ENCODE peak calls at places on chromosome 20, in seven cellular contexts. X is tibial nerve, R is IMR-90, I is mammary epithelial cell, C is heart right ventricle, U is GM23248, G is esophagus squamous epithelium. Z is an unnamed sample.

GRCh38 chr20:3808141-3808479 is 12.0 kb downstream of the CDC25B start:
- DNase-seq in X (peak; percentile 87), R (peak; percentile 92), U (peak; percentile 95), G (no peak), C (peak; percentile 64), I (peak; percentile 78), Z (peak; percentile 92)

GRCh38 chr20:13173201-13173600 is 47.9 kb upstream of the ISM1 start:
- DNase-seq in R (no peak), G (no peak), X (no peak), I (peak; percentile 40), U (no peak), C (no peak), Z (no peak)

GRCh38 chr20:15320941-15321340 is 983.5 kb upstream of the FLRT3 start:
- DNase-seq in X (no peak), C (no peak), U (peak; percentile 27), R (no peak), G (no peak), I (peak; percentile 74), Z (peak; percentile 34)

GRCh38 chr20:14189794-14190402 is 147.5 kb downstream of the FLRT3 start:
- DNase-seq in U (peak; percentile 70), I (peak; percentile 44), C (no peak), G (no peak), R (peak; percentile 62), X (no peak), Z (peak; percentile 79)

GRCh38 chr20:6164421-6165341 is 41.9 kb upstream of the FERMT1 start:
- DNase-seq in U (peak; percentile 29), C (peak; percentile 41), X (peak; percentile 19), R (no peak), I (no peak), G (no peak), Z (no peak)

GRCh38 chr20:1383621-1384404 is 9.0 kb downstream of the FKBP1A start:
- DNase-seq in G (no peak), X (no peak), I (no peak), U (no peak), C (no peak), R (no peak), Z (no peak)

GRCh38 chr20:1415667-1416468 is 23.0 kb upstream of the FKBP1A start:
- DNase-seq in R (peak; percentile 97), U (peak; percentile 99), X (no peak), I (peak; percentile 98), C (no peak), G (no peak), Z (peak; percentile 50)

GRCh38 chr20:18056174-18057105 is 1.3 kb downstream of the OVOL2 start:
- DNase-seq in X (no peak), G (no peak), U (peak; percentile 25), C (no peak), R (no peak), I (peak; percentile 8), Z (peak; percentile 4)

GRCh38 chr20:2314759-2315439 is 19.1 kb downstream of the TGM3 start:
- DNase-seq in G (no peak), U (peak; percentile 97), X (peak; percentile 45), C (peak; percentile 24), I (peak; percentile 81), R (peak; percentile 28), Z (peak; percentile 27)

GRCh38 chr20:31717478-31717946 is 5.2 kb downstream of the BCL2L1 start:
- DNase-seq in R (no peak), X (no peak), U (no peak), G (no peak), I (no peak), C (no peak), Z (no peak)

GRCh38 chr20:32203556-32204484 is 3.7 kb downstream of the PLAGL2 start:
- DNase-seq in X (no peak), R (no peak), I (peak; percentile 93), U (peak; percentile 24), G (no peak), C (no peak), Z (no peak)

GRCh38 chr20:51542894-51543788 is 622 bp upstream of the NFATC2 start:
- DNase-seq in X (no peak), R (no peak), U (no peak), I (no peak), C (no peak), G (no peak), Z (no peak)

GRCh38 chr20:48734104-48734749 is 93.6 kb downstream of the PREX1 start:
- DNase-seq in U (no peak), R (no peak), G (no peak), X (no peak), I (no peak), C (no peak), Z (no peak)

GRCh38 chr20:61443541-61444126 is 191.6 kb downstream of the CDH4 start:
- DNase-seq in I (no peak), X (no peak), R (peak; percentile 48), C (no peak), U (no peak), G (no peak), Z (no peak)

GRCh38 chr20:12201289-12201991 is 283.7 kb downstream of the BTBD3 start:
- DNase-seq in U (peak; percentile 8), R (peak; percentile 16), X (no peak), I (peak; percentile 27), G (no peak), C (no peak), Z (peak; percentile 9)

GRCh38 chr20:63320041-63320511 is 27.1 kb downstream of the COL20A1 start:
- DNase-seq in G (no peak), C (peak; percentile 5), U (no peak), I (no peak), X (no peak), R (no peak), Z (no peak)

GRCh38 chr20:33373735-33374605 is 27.3 kb downstream of the CDK5RAP1 start:
- DNase-seq in G (no peak), C (no peak), U (peak; percentile 81), X (no peak), I (peak; percentile 46), R (peak; percentile 94), Z (peak; percentile 44)

GRCh38 chr20:5510446-5510845 is 193.7 kb upstream of the PROKR2 start:
- DNase-seq in X (no peak), G (no peak), C (no peak), U (peak; percentile 21), I (no peak), R (no peak), Z (no peak)

GRCh38 chr20:18943542-18943941 is 130.0 kb downstream of the SCP2D1 start:
- DNase-seq in X (no peak), U (no peak), C (no peak), I (peak; percentile 21), R (no peak), G (no peak), Z (no peak)

DNA sequence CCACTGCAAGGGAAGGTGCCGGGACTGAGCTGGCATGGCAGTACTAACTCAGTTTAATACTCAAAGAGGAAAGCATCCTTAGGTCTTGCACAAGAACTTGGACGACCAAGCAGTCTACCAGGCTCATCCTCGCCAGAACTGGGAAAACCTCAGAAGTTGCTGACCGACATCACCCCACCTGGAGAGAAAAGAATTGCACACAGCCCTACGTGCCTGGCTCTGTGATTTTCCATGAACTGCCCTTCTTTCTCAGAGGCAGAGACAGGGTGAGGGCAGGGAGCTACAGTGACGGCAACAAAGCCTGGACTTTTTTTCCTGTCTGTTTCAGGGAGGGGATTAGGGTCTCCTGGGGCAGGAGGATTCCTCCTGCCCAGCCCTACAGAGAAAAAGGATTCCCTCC is 8.0 kb downstream of the JAG1 start:
- DNase-seq in C (no peak), U (no peak), G (no peak), I (peak; percentile 86), X (peak; percentile 52), R (peak; percentile 30), Z (no peak)
- H3K4me1 ChIP-seq in C (peaks cover 77% of the 10 kb centered on the region), U (no peaks in the 10 kb centered on the region), G (peaks cover 37% of the 10 kb centered on the region), I (peaks cover 80% of the 10 kb centered on the region), X (peaks cover 91% of the 10 kb centered on the region), R (peaks cover 11% of the 10 kb centered on the region), Z (peaks cover 43% of the 10 kb centered on the region)

DNA sequence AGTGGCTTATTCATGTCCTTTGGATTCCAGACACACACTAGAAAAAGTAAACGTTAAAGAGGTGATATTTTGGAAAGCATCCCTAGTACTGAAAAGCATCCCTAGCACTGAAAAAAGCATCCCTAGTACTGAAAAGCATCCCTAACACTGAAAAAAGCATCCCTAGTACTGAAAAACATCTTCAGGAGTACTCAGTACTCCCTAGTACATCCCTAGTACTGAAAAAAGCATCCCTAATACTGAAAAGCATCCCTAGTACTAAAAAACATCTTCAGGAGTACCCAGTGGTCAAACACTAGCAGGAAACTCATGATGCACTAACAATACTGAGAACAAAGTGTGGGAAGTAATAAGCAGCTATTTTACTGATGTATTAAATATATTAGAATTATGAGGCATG is 45.6 kb upstream of the SAMHD1 start:
- DNase-seq in U (no peak), C (no peak), X (no peak), G (no peak), R (no peak), I (no peak), Z (no peak)
- H3K36me3 ChIP-seq in U (no peaks in the 10 kb centered on the region), C (peaks cover 32% of the 10 kb centered on the region), X (peaks cover 37% of the 10 kb centered on the region), G (peaks cover 27% of the 10 kb centered on the region), R (peaks cover 3% of the 10 kb centered on the region), I (no peaks in the 10 kb centered on the region), Z (no peaks in the 10 kb centered on the region)

DNA sequence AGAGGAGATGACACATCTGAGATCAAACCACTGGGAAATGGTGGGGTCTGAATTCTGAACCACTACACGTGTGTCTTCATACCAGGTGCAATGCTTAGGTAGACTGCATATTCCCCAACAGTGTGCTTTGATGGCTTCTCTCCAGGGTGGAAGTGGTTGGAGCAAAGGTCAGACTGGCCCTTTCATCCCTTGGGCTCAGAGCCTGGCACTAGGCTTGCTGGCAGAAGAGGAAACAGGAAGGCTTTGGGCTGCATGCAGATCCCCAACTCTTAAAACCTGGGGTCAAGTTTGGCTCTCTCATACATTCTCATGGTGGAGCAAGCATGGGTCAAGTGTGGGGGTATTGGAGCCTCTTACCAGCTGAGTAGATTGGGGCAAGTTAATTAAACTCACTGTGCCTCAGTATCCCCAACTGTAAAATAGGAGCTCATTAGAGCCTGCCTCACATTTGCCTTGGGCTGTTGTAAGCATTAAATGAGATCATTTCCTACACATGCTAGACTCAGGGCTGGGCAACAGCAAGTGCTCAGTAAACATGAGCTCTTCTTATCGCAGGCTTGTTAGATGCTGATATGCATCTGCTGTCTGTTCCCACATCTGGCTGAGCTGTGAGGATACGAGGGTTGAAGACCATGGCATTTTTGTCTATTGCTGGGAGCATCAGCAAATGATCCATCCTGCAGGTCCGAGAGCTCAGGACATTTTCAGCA is 51.6 kb upstream of the FAM83D start:
- DNase-seq in G (no peak), U (no peak), C (no peak), I (no peak), R (no peak), X (no peak), Z (no peak)
- H3K4me1 ChIP-seq in G (no peaks in the 10 kb centered on the region), U (no peaks in the 10 kb centered on the region), C (peaks cover 39% of the 10 kb centered on the region), I (no peaks in the 10 kb centered on the region), R (no peaks in the 10 kb centered on the region), X (peaks cover 7% of the 10 kb centered on the region), Z (no peaks in the 10 kb centered on the region)

DNA sequence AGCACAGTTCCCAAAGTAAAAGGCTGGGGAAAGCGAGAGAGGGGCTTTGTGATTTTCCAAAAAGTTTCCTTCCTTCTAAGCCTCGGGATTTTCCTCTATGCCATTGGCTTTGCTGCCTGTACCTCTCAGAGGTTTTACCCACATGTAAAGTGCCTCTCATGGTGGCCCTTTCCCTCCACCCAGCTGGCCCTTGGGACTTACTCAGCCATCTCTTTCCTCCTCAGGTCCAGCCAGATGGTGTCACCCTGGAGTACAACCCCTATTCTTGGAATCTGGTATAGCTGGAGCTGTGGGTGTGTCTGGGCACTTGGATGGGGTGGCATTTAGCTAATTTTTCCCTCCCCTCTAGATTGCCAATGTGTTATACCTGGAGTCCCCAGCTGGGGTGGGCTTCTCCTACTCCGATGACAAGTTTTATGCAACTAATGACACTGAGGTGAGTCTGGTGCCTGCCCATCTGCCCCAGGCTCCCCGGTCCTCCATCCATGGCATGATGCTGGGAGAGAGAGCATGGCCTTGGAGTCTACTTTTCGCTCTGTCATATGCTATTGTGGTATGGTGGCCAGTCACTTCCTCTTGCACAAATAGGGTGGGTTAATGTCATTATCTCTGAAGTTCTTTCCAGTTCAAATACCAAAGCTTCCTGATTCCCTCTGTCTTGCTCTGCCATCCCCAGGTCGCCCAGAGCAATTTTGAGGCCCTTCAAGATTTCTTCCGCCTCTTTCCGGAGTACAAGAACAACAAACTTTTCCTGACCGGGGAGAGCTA is 1.1 kb downstream of the CTSA start:
- DNase-seq in U (peak; percentile 73), X (no peak), R (peak; percentile 41), I (peak; percentile 24), G (no peak), C (no peak), Z (peak; percentile 45)
- H3K36me3 ChIP-seq in U (peaks cover 14% of the 10 kb centered on the region), X (peaks cover 64% of the 10 kb centered on the region), R (peaks cover 36% of the 10 kb centered on the region), I (no peaks in the 10 kb centered on the region), G (peaks cover 64% of the 10 kb centered on the region), C (peaks cover 67% of the 10 kb centered on the region), Z (peaks cover 23% of the 10 kb centered on the region)